ENCODE peak calls at places on chromosomes 5 and 9, in six cellular contexts. N is T-helper 1 cell; X is stimulated activated CD4-positive, alpha-beta T cell treated with anti-CD3 and anti-CD28 coated beads, TNF-alpha, amount 100 ng/mL, for 4 hours; S is naive thymus-derived CD8-positive, alpha-beta T cell; F is KBM-7; A is right lobe of liver. D is an unnamed sample.

GRCh38 chr5:126416266-126416925 is 6.8 kb upstream of the GRAMD2B start:
- DNase-seq in N (no peak), X (no peak), S (no peak), F (no peak), A (no peak), D (no peak)

GRCh38 chr5:56328753-56329560 is 95.8 kb upstream of the ANKRD55 start:
- DNase-seq in N (no peak), X (peak), S (no peak), F (peak), A (no peak), D (no peak)

GRCh38 chr5:62259699-62260220 is 46.2 kb upstream of the KIF2A start:
- DNase-seq in N (no peak), X (no peak), S (no peak), F (no peak), A (no peak), D (no peak)

GRCh38 chr9:128150594-128151342 is 1.5 kb downstream of the LCN2 start:
- DNase-seq in N (no peak), X (no peak), S (no peak), F (peak), A (peak), D (no peak)

GRCh38 chr9:135774239-135774747 is 72.3 kb downstream of the KCNT1 start:
- DNase-seq in N (no peak), X (no peak), S (no peak), F (no peak), A (no peak), D (no peak)

GRCh38 chr5:124438390-124439380 is 307.8 kb downstream of the ZNF608 start:
- DNase-seq in N (no peak), X (no peak), S (no peak), F (no peak), A (no peak), D (no peak)

GRCh38 chr9:89311346-89312153 is 555 bp downstream of the CKS2 start:
- DNase-seq in N (no peak), X (peak), S (no peak), F (peak), A (peak), D (no peak)

GRCh38 chr9:105021917-105022316 is 94.0 kb upstream of the ABCA1 start:
- DNase-seq in N (no peak), X (no peak), S (no peak), F (no peak), A (no peak), D (no peak)

GRCh38 chr9:121445986-121446385 is 53.7 kb downstream of the GGTA1 start:
- DNase-seq in N (no peak), X (no peak), S (no peak), F (peak), A (no peak), D (no peak)

GRCh38 chr5:132103380-132103951 is 29.9 kb downstream of the CSF2 start:
- DNase-seq in N (peak), X (peak), S (peak), F (peak), A (peak), D (peak)

D was measured in retinal pigment epithelial cell.